ENCODE peak calls at places on chromosomes 3 and 15, in ten cellular contexts. One of them, this sample, is unnamed.

GRCh38 chr15:101368086-101368780 is 73.2 kb upstream of the SNRPA1 start:
- DNase-seq in NCI-H2029 treated with DMSO at 0.1 percent for 48 hours: peak
- DNase-seq in body of pancreas: no peak
- DNase-seq in ACHN: no peak
- DNase-seq in cardiac septum: peak
- DNase-seq in A549: no peak
- DNase-seq in dorsolateral prefrontal cortex: no peak
- DNase-seq in cardiac muscle cell: no peak
- DNase-seq in T-helper 9 cell: no peak
- DNase-seq in HT1080: no peak
- DNase-seq in this sample: no peak

GRCh38 chr3:46995901-46996562 is 16.6 kb downstream of the NBEAL2 start:
- DNase-seq in NCI-H2029 treated with DMSO at 0.1 percent for 48 hours: no peak
- DNase-seq in body of pancreas: no peak
- DNase-seq in ACHN: no peak
- DNase-seq in cardiac septum: no peak
- DNase-seq in A549: no peak
- DNase-seq in dorsolateral prefrontal cortex: peak
- DNase-seq in cardiac muscle cell: no peak
- DNase-seq in T-helper 9 cell: no peak
- DNase-seq in HT1080: no peak
- DNase-seq in this sample: no peak

GRCh38 chr3:24810881-24811280 is 316.2 kb upstream of the THRB start:
- DNase-seq in NCI-H2029 treated with DMSO at 0.1 percent for 48 hours: no peak
- DNase-seq in body of pancreas: peak
- DNase-seq in ACHN: no peak
- DNase-seq in cardiac septum: no peak
- DNase-seq in A549: no peak
- DNase-seq in dorsolateral prefrontal cortex: no peak
- DNase-seq in cardiac muscle cell: peak
- DNase-seq in T-helper 9 cell: no peak
- DNase-seq in HT1080: no peak
- DNase-seq in this sample: peak

GRCh38 chr3:8542190-8542980 is 40.8 kb downstream of the LMCD1 start:
- DNase-seq in NCI-H2029 treated with DMSO at 0.1 percent for 48 hours: no peak
- DNase-seq in body of pancreas: no peak
- DNase-seq in ACHN: no peak
- DNase-seq in cardiac septum: no peak
- DNase-seq in A549: no peak
- DNase-seq in dorsolateral prefrontal cortex: no peak
- DNase-seq in cardiac muscle cell: no peak
- DNase-seq in T-helper 9 cell: no peak
- DNase-seq in HT1080: no peak
- DNase-seq in this sample: no peak

GRCh38 chr15:44782516-44782915 is 46.2 kb downstream of the TRIM69 start:
- DNase-seq in NCI-H2029 treated with DMSO at 0.1 percent for 48 hours: no peak
- DNase-seq in body of pancreas: no peak
- DNase-seq in ACHN: no peak
- DNase-seq in cardiac septum: no peak
- DNase-seq in A549: no peak
- DNase-seq in dorsolateral prefrontal cortex: no peak
- DNase-seq in cardiac muscle cell: no peak
- DNase-seq in T-helper 9 cell: no peak
- DNase-seq in HT1080: no peak
- DNase-seq in this sample: peak

GRCh38 chr15:28191832-28192231 is 92.7 kb upstream of the OCA2 start:
- DNase-seq in NCI-H2029 treated with DMSO at 0.1 percent for 48 hours: no peak
- DNase-seq in body of pancreas: peak
- DNase-seq in ACHN: peak
- DNase-seq in cardiac septum: no peak
- DNase-seq in A549: no peak
- DNase-seq in dorsolateral prefrontal cortex: peak
- DNase-seq in cardiac muscle cell: peak
- DNase-seq in T-helper 9 cell: no peak
- DNase-seq in HT1080: no peak
- DNase-seq in this sample: no peak

GRCh38 chr15:70478251-70478990 is 284.9 kb downstream of the UACA start:
- DNase-seq in NCI-H2029 treated with DMSO at 0.1 percent for 48 hours: no peak
- DNase-seq in body of pancreas: peak
- DNase-seq in ACHN: no peak
- DNase-seq in cardiac septum: no peak
- DNase-seq in A549: no peak
- DNase-seq in dorsolateral prefrontal cortex: no peak
- DNase-seq in cardiac muscle cell: no peak
- DNase-seq in T-helper 9 cell: no peak
- DNase-seq in HT1080: no peak
- DNase-seq in this sample: no peak

GRCh38 chr3:52393131-52393807 is 51.6 kb downstream of the SEMA3G start:
- DNase-seq in NCI-H2029 treated with DMSO at 0.1 percent for 48 hours: no peak
- DNase-seq in body of pancreas: no peak
- DNase-seq in ACHN: no peak
- DNase-seq in cardiac septum: no peak
- DNase-seq in A549: no peak
- DNase-seq in dorsolateral prefrontal cortex: no peak
- DNase-seq in cardiac muscle cell: no peak
- DNase-seq in T-helper 9 cell: no peak
- DNase-seq in HT1080: no peak
- DNase-seq in this sample: no peak

GRCh38 chr3:88231207-88231606 is 81.4 kb downstream of the C3orf38 start:
- DNase-seq in NCI-H2029 treated with DMSO at 0.1 percent for 48 hours: no peak
- DNase-seq in body of pancreas: no peak
- DNase-seq in ACHN: no peak
- DNase-seq in cardiac septum: no peak
- DNase-seq in A549: no peak
- DNase-seq in dorsolateral prefrontal cortex: no peak
- DNase-seq in cardiac muscle cell: no peak
- DNase-seq in T-helper 9 cell: no peak
- DNase-seq in HT1080: peak
- DNase-seq in this sample: peak

GRCh38 chr3:48190911-48191310 is 2.7 kb upstream of the CDC25A start:
- DNase-seq in NCI-H2029 treated with DMSO at 0.1 percent for 48 hours: no peak
- DNase-seq in body of pancreas: no peak
- DNase-seq in ACHN: no peak
- DNase-seq in cardiac septum: no peak
- DNase-seq in A549: no peak
- DNase-seq in dorsolateral prefrontal cortex: no peak
- DNase-seq in cardiac muscle cell: no peak
- DNase-seq in T-helper 9 cell: no peak
- DNase-seq in HT1080: no peak
- DNase-seq in this sample: no peak

GRCh38 chr15:39125904-39126303 is 455.0 kb upstream of the THBS1 start:
- DNase-seq in NCI-H2029 treated with DMSO at 0.1 percent for 48 hours: no peak
- DNase-seq in body of pancreas: peak
- DNase-seq in ACHN: peak
- DNase-seq in cardiac septum: no peak
- DNase-seq in A549: peak
- DNase-seq in dorsolateral prefrontal cortex: no peak
- DNase-seq in cardiac muscle cell: peak
- DNase-seq in T-helper 9 cell: no peak
- DNase-seq in HT1080: peak
- DNase-seq in this sample: peak

GRCh38 chr3:173993299-173993698 is 595.8 kb downstream of the NLGN1 start:
- DNase-seq in NCI-H2029 treated with DMSO at 0.1 percent for 48 hours: no peak
- DNase-seq in body of pancreas: no peak
- DNase-seq in ACHN: peak
- DNase-seq in cardiac septum: no peak
- DNase-seq in A549: peak
- DNase-seq in dorsolateral prefrontal cortex: no peak
- DNase-seq in cardiac muscle cell: no peak
- DNase-seq in T-helper 9 cell: no peak
- DNase-seq in HT1080: peak
- DNase-seq in this sample: peak

GRCh38 chr15:94070341-94071275 is 160.8 kb upstream of the MCTP2 start:
- DNase-seq in NCI-H2029 treated with DMSO at 0.1 percent for 48 hours: peak
- DNase-seq in body of pancreas: peak
- DNase-seq in ACHN: no peak
- DNase-seq in cardiac septum: no peak
- DNase-seq in A549: peak
- DNase-seq in dorsolateral prefrontal cortex: no peak
- DNase-seq in cardiac muscle cell: no peak
- DNase-seq in T-helper 9 cell: no peak
- DNase-seq in HT1080: peak
- DNase-seq in this sample: no peak

GRCh38 chr3:171485338-171485737 is 25.1 kb upstream of the TNIK start:
- DNase-seq in NCI-H2029 treated with DMSO at 0.1 percent for 48 hours: no peak
- DNase-seq in body of pancreas: no peak
- DNase-seq in ACHN: no peak
- DNase-seq in cardiac septum: no peak
- DNase-seq in A549: no peak
- DNase-seq in dorsolateral prefrontal cortex: no peak
- DNase-seq in cardiac muscle cell: no peak
- DNase-seq in T-helper 9 cell: no peak
- DNase-seq in HT1080: no peak
- DNase-seq in this sample: no peak

GRCh38 chr15:100129677-100130076 is 212.1 kb downstream of the ADAMTS17 start:
- DNase-seq in NCI-H2029 treated with DMSO at 0.1 percent for 48 hours: no peak
- DNase-seq in body of pancreas: no peak
- DNase-seq in ACHN: no peak
- DNase-seq in cardiac septum: no peak
- DNase-seq in A549: no peak
- DNase-seq in dorsolateral prefrontal cortex: no peak
- DNase-seq in cardiac muscle cell: no peak
- DNase-seq in T-helper 9 cell: no peak
- DNase-seq in HT1080: no peak
- DNase-seq in this sample: no peak

GRCh38 chr3:151394611-151395010 is 10.1 kb upstream of the P2RY12 start:
- DNase-seq in NCI-H2029 treated with DMSO at 0.1 percent for 48 hours: no peak
- DNase-seq in body of pancreas: no peak
- DNase-seq in ACHN: no peak
- DNase-seq in cardiac septum: no peak
- DNase-seq in A549: no peak
- DNase-seq in dorsolateral prefrontal cortex: no peak
- DNase-seq in cardiac muscle cell: no peak
- DNase-seq in T-helper 9 cell: no peak
- DNase-seq in HT1080: no peak
- DNase-seq in this sample: no peak

GRCh38 chr3:62332771-62333381 is 40.5 kb downstream of the FEZF2 start:
- DNase-seq in NCI-H2029 treated with DMSO at 0.1 percent for 48 hours: no peak
- DNase-seq in body of pancreas: peak
- DNase-seq in ACHN: peak
- DNase-seq in cardiac septum: no peak
- DNase-seq in A549: no peak
- DNase-seq in dorsolateral prefrontal cortex: no peak
- DNase-seq in cardiac muscle cell: peak
- DNase-seq in T-helper 9 cell: no peak
- DNase-seq in HT1080: peak
- DNase-seq in this sample: peak

This sample was measured in MCF 10A.